ENCODE peak calls at places on chromosome 7, in four cellular contexts. V is foreskin keratinocyte, L is HepG2, D is AG04450. C is an unnamed sample.

GRCh38 chr7:128155100-128155763 is 85.8 kb upstream of the LEP start:
- DNase-seq in D (no peak), L (no peak), V (no peak), C (no peak)

GRCh38 chr7:22639400-22639799 is 87.6 kb upstream of the IL6 start:
- DNase-seq in D (peak), V (no peak), L (no peak), C (no peak)

GRCh38 chr7:75957021-75957736 is 37.2 kb downstream of the TMEM120A start:
- DNase-seq in V (no peak), L (peak), D (no peak), C (peak)

GRCh38 chr7:16223963-16224707 is 197.2 kb downstream of the CRPPA start:
- DNase-seq in V (no peak), L (no peak), D (no peak), C (no peak)

GRCh38 chr7:79050592-79050991 is 402.9 kb downstream of the MAGI2 start:
- DNase-seq in D (peak), V (peak), L (no peak), C (peak)

GRCh38 chr7:106598663-106599342 is 62.2 kb downstream of the CCDC71L start:
- DNase-seq in V (peak), D (peak), L (peak), C (peak)

GRCh38 chr7:127650842-127651555 is 995 bp upstream of the SND1 start:
- DNase-seq in D (no peak), L (no peak), V (no peak), C (no peak)

GRCh38 chr7:127251048-127251451 is 1.7 kb downstream of the GRM8 start:
- DNase-seq in V (no peak), L (no peak), D (no peak), C (peak)

GRCh38 chr7:37732253-37732652 is 48.7 kb downstream of the GPR141 start:
- DNase-seq in V (no peak), L (peak), D (no peak), C (no peak)

GRCh38 chr7:51019231-51019844 is 236.6 kb upstream of the GRB10 start:
- DNase-seq in V (no peak), D (no peak), L (no peak), C (no peak)

GRCh38 chr7:94375167-94375566 is 19.5 kb upstream of the COL1A2 start:
- DNase-seq in D (peak), V (peak), L (no peak), C (no peak)

GRCh38 chr7:116443646-116444045 is 55.9 kb upstream of the CAV2 start:
- DNase-seq in V (no peak), D (no peak), L (no peak), C (no peak)

GRCh38 chr7:107951896-107952295 is 51.1 kb downstream of the LAMB1 start:
- DNase-seq in V (no peak), L (no peak), D (no peak), C (no peak)
- H3K27ac ChIP-seq in V (no peak), L (no peak), D (peak), C (peak)

GRCh38 chr7:13882051-13882450 is 107.4 kb downstream of the ETV1 start:
- DNase-seq in L (no peak), D (no peak), V (no peak), C (no peak)

GRCh38 chr7:13879994-13880686 is 109.3 kb downstream of the ETV1 start:
- DNase-seq in L (no peak), D (no peak), V (peak), C (no peak)

GRCh38 chr7:13878154-13878553 is 111.3 kb downstream of the ETV1 start:
- DNase-seq in V (no peak), D (no peak), L (no peak), C (no peak)

GRCh38 chr7:13880789-13881188 is 108.7 kb downstream of the ETV1 start:
- DNase-seq in V (peak), L (no peak), D (peak), C (no peak)

GRCh38 chr7:13879143-13879542 is 110.3 kb downstream of the ETV1 start:
- DNase-seq in D (no peak), V (no peak), L (no peak), C (no peak)
- H3K27ac ChIP-seq in D (no peak), V (no peak), L (no peak), C (no peak)

GRCh38 chr7:77716804-77717203 is 20.5 kb downstream of the RSBN1L start:
- DNase-seq in D (no peak), L (no peak), V (no peak), C (no peak)

GRCh38 chr7:77710067-77710466 is 13.8 kb downstream of the RSBN1L start:
- DNase-seq in D (no peak), V (no peak), L (no peak), C (no peak)

GRCh38 chr7:77710861-77711260 is 14.6 kb downstream of the RSBN1L start:
- DNase-seq in V (no peak), L (no peak), D (no peak), C (no peak)

GRCh38 chr7:77714195-77714594 is 17.9 kb downstream of the RSBN1L start:
- DNase-seq in L (no peak), V (no peak), D (no peak), C (no peak)
- H3K27ac ChIP-seq in L (no peak), V (no peak), D (no peak), C (no peak)

GRCh38 chr7:36368496-36368895 is 21.2 kb upstream of the ANLN start:
- DNase-seq in V (no peak), L (no peak), D (no peak), C (no peak)

GRCh38 chr7:36370046-36370445 is 19.6 kb upstream of the ANLN start:
- DNase-seq in D (no peak), L (no peak), V (no peak), C (no peak)

GRCh38 chr7:36367561-36367889 is 22.1 kb upstream of the ANLN start:
- DNase-seq in V (no peak), D (no peak), L (no peak), C (no peak)

GRCh38 chr7:36366005-36366583 is 23.6 kb upstream of the ANLN start:
- DNase-seq in V (no peak), D (no peak), L (no peak), C (no peak)

GRCh38 chr7:36366649-36367560 is 22.8 kb upstream of the ANLN start:
- DNase-seq in V (peak), D (peak), L (peak), C (peak)
- H3K27ac ChIP-seq in V (peak), D (no peak), L (peak), C (peak)

DNA sequence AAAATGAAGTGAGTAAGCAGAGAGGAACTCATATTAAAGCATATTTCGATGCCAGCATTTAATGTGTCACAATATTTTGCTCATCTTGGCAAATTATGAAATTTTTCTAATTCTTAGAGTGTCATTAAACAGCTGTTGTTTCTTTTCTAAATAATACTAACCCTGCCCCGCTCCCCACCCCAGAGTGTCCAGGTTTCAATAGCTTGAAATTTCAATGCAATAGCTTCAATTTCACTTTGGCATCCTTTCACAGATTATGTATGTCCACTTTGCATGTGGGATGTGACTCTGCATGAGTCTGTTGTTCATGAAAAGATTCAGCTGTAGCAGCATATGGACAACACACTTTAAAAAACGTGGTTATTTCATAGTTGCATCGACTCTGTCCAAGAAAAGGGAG is 64.9 kb upstream of the CREB5 start:
- DNase-seq in L (no peak), V (peak), D (peak), C (no peak)
- H3K27ac ChIP-seq in L (no peak), V (no peak), D (peak), C (no peak)

GRCh38 chr7:81751619-81752317 is 18.1 kb downstream of the HGF start:
- DNase-seq in L (no peak), V (no peak), D (no peak), C (no peak)
- H3K27ac ChIP-seq in L (no peak), V (no peak), D (no peak), C (no peak)

GRCh38 chr7:27156508-27156898 is at the start of gene HOXA7:
- DNase-seq in L (no peak), V (peak), D (no peak), C (no peak)
- H3K27ac ChIP-seq in L (no peak), V (peak), D (peak), C (no peak)

C was measured in caudate nucleus.